ENCODE peak calls at places on chromosomes 4 and X, in eight cellular contexts. M is neural progenitor cell, P is GM23248, O is endothelial cell of umbilical vein, X is HepG2, U is GM12878, B is PC-9, H is astrocyte. N is an unnamed sample. For H3K4me1 and H3K9me3, the result is how much of the 10 kb centered on the place peaks cover.

GRCh38 chrX:973010-973409 is 239.4 kb downstream of the CRLF2 start:
- DNase-seq in B (no peak), P (no peak), H (no peak), M (no peak), X (no peak), U (no peak), O (no peak), N (no peak)

GRCh38 chr4:33073811-33074210 is 2353.6 kb downstream of the PCDH7 start:
- DNase-seq in M (peak), X (no peak), O (no peak), P (peak), U (no peak), B (no peak), H (peak), N (no peak)

GRCh38 chrX:111460612-111461011 is 48.6 kb upstream of the DCX start:
- DNase-seq in M (no peak), O (no peak), U (no peak), B (no peak), P (peak), H (no peak), X (no peak), N (no peak)

GRCh38 chr4:110211007-110211769 is 12.8 kb upstream of the ELOVL6 start:
- DNase-seq in X (peak), O (peak), U (no peak), H (peak), M (peak), P (peak), B (no peak), N (peak)

GRCh38 chr4:168551211-168551610 is 54.4 kb downstream of the PALLD start:
- DNase-seq in M (no peak), U (no peak), H (peak), B (peak), P (peak), X (no peak), O (no peak), N (no peak)

GRCh38 chrX:63503541-63503940 is 152.4 kb upstream of the SPIN4 start:
- DNase-seq in M (peak), U (no peak), X (no peak), O (peak), H (peak), P (peak), B (peak), N (no peak)

GRCh38 chr4:45350438-45350837 is 624.1 kb upstream of the GNPDA2 start:
- DNase-seq in H (peak), X (no peak), P (peak), B (no peak), U (peak), M (no peak), O (no peak), N (peak)

GRCh38 chr4:88858752-88859151 is 161.1 kb upstream of the NAP1L5 start:
- DNase-seq in U (peak), O (no peak), M (no peak), P (no peak), H (no peak), B (no peak), X (no peak), N (no peak)

GRCh38 chr4:86033171-86033570 is 326.7 kb downstream of the MAPK10 start:
- DNase-seq in P (peak), O (peak), U (no peak), X (no peak), M (no peak), H (peak), B (no peak), N (no peak)

GRCh38 chr4:74855879-74856278 is 61.6 kb upstream of the BTC start:
- DNase-seq in X (no peak), U (no peak), B (peak), M (no peak), P (no peak), O (no peak), H (peak), N (no peak)

GRCh38 chr4:169270810-169271691 is at the start of gene SH3RF1:
- DNase-seq in P (peak), H (peak), O (peak), B (peak), U (no peak), M (peak), X (peak), N (peak)

GRCh38 chr4:36402008-36402758 is 120.8 kb downstream of the DTHD1 start:
- DNase-seq in M (no peak), U (no peak), X (no peak), H (no peak), P (no peak), O (no peak), B (no peak), N (no peak)

DNA sequence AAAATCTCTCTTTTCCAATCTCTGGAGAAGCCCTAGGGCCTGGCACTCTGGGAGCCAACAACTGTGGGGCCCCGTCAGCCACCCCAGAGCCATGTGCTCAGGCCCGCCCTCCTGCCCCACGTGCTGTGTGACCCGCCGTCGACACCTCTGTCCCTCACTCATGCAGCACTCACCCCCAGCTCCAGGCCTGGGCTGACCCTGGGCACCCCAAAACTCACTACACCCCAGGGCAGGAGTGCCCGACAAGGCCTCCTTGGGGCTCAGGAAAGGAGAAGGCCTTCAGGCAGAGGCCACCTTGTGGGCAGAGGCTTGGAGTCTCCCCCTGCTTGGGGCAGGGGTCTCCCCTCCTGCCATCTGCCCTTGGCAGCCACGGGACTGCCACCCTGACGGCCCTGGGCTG is 5.7 kb downstream of the MYL5 start:
- DNase-seq in U (no peak), H (no peak), B (no peak), P (no peak), X (no peak), O (no peak), M (no peak), N (no peak)
- H3K4me1 ChIP-seq in U (under half), H (under half), B (under half), P (under half), X (half or more), O (under half), M (under half), N (under half)

DNA sequence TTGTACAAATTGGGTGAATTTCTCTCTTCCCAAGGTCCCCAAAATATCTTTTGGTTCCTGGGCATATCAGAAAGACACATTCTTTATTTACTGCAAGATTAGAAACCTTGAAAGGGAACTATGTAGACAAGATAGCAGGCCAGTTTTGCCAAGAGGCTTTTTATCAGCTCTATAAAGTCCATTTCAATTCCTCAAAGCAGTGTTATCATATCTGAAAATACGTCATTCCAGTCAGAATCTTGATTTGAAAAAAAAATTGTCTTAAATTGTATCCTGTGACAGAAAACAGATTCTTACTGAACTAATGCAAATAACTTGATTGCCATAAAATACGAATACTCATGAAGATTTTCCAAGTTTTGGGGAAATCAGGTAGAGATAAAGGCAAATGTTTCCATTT is 37.0 kb upstream of the NSG1 start:
- DNase-seq in P (no peak), B (no peak), O (no peak), H (no peak), U (no peak), M (no peak), X (no peak), N (no peak)
- H3K9me3 ChIP-seq in P (under half), B (under half), O (under half), H (under half), U (under half), M (under half), X (under half), N (under half)

GRCh38 chrX:137034508-137034872 is 695 bp upstream of the GPR101 start:
- DNase-seq in P (no peak), H (no peak), X (no peak), U (no peak), M (no peak), O (no peak), B (no peak), N (no peak)
- TF ChIP-seq EZH2 in P (peak), H (no peak), X (no peak), U (no peak), M (no peak), O (no peak), B (no peak), N (no peak)

DNA sequence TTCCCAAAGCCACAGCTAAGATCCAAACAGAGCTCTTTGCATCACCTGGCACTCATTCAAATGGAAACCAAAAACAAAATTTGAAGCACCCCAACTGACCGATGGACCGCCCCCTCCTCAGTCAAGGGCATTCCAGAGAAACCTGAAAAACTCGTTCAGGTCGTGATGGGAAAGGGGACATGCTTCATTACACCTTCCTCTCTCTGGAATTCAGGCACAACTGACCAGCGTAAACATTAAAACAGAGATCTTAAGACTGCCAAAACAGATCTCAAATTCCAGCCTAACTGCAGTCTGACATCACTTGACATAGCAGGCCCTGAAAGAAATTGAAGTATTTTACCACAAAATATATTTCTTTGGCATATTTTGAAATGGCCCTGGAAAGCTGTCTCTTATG is 28.5 kb downstream of the PTTG2 start:
- DNase-seq in B (peak), X (no peak), P (no peak), H (peak), M (no peak), U (no peak), O (no peak), N (no peak)
- H3K4me1 ChIP-seq in B (under half), X (under half), P (under half), H (under half), M (under half), U (under half), O (under half), N (under half)

GRCh38 chr4:7571736-7572135 is 137.0 kb upstream of the PSAPL1 start:
- DNase-seq in U (no peak), O (no peak), B (no peak), P (no peak), M (peak), H (no peak), X (no peak), N (no peak)

GRCh38 chr4:7570156-7570778 is 135.5 kb upstream of the PSAPL1 start:
- DNase-seq in X (no peak), U (no peak), H (no peak), P (no peak), M (no peak), B (no peak), O (no peak), N (no peak)

GRCh38 chr4:7573692-7574091 is 139.0 kb upstream of the PSAPL1 start:
- DNase-seq in B (no peak), M (peak), O (no peak), U (no peak), P (no peak), X (no peak), H (no peak), N (no peak)

GRCh38 chr4:7571001-7571400 is 136.3 kb upstream of the PSAPL1 start:
- DNase-seq in P (no peak), X (no peak), B (no peak), U (no peak), M (no peak), H (no peak), O (no peak), N (no peak)

GRCh38 chr4:7575426-7575825 is 140.7 kb upstream of the PSAPL1 start:
- DNase-seq in H (no peak), O (no peak), U (no peak), B (no peak), M (no peak), X (no peak), P (no peak), N (no peak)
- H3K9me3 ChIP-seq in H (half or more), O (under half), U (under half), B (under half), M (under half), X (under half), P (under half), N (under half)

DNA sequence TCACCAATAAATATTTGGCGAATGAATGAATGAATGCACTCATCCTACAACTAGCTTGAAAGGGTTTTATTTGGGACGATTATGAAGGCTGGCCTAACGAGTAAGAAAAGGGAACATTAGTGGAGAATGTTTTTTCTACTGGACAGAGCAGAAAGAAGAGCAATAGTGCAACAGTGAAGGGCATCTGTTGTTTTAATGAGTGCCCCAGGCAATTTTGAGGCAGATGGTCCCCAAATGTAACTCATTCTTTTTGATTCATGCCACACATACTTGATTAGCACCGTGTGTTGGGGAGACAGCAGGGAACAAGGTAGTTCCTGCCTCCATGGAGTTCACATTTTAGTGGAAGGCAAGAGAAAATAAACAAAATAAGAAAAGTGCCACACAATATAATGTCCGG is 22.7 kb upstream of the INTS6L start:
- DNase-seq in H (no peak), O (no peak), U (no peak), P (no peak), X (no peak), B (no peak), M (no peak), N (no peak)
- TF ChIP-seq EZH2 in H (no peak), O (no peak), U (no peak), P (no peak), X (no peak), B (no peak), M (no peak), N (no peak)

DNA sequence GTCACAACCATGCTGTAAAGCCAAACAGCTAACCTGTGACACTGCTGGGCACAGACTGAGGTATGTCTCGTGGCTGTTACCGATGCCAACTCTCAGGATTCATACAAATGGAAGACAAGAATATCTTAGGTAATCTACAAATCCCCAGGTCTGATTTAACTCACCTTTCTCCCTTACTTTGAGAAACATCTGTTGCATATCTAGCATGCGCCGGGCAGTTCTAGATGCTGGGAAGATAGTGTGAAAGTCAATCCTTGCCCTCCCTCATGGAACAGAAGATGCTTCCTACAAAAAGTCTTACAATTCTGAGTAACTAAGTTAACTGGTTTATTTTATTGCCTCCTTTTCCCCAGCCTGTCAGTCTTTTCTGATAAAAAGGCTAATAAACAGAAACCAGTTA is 212.2 kb upstream of the FAT1 start:
- DNase-seq in U (no peak), B (no peak), P (no peak), X (no peak), H (no peak), M (no peak), O (no peak), N (no peak)
- H3K4me1 ChIP-seq in U (under half), B (under half), P (under half), X (half or more), H (under half), M (under half), O (under half), N (under half)

GRCh38 chr4:8742546-8742945 is 129.1 kb downstream of the HMX1 start:
- DNase-seq in O (no peak), X (no peak), U (no peak), M (no peak), B (no peak), P (no peak), H (no peak), N (no peak)
- H3K9me3 ChIP-seq in O (under half), X (under half), U (under half), M (under half), B (under half), P (under half), H (under half), N (under half)

N was measured in DND-41.